ENCODE peak calls at places on chromosome 17, in five cellular contexts. One of them, this sample, is unnamed. For H3K36me3 and H3K27me3, the result is how much of the 10 kb centered on the place peaks cover.

GRCh38 chr17:72465191-72466024 is 344.6 kb downstream of the SOX9 start:
- DNase-seq in IMR-90: peak
- DNase-seq in adipocyte: peak
- DNase-seq in upper lobe of right lung: no peak
- DNase-seq in body of pancreas: peak
- DNase-seq in this sample: no peak

GRCh38 chr17:45320931-45321461 is 4.2 kb upstream of the MAP3K14 start:
- DNase-seq in IMR-90: peak
- DNase-seq in adipocyte: peak
- DNase-seq in upper lobe of right lung: no peak
- DNase-seq in body of pancreas: no peak
- DNase-seq in this sample: no peak

GRCh38 chr17:28511858-28512461 is 5.8 kb downstream of the FOXN1 start:
- DNase-seq in IMR-90: no peak
- DNase-seq in adipocyte: no peak
- DNase-seq in upper lobe of right lung: no peak
- DNase-seq in body of pancreas: no peak
- DNase-seq in this sample: no peak

GRCh38 chr17:64938925-64939474 is 19.7 kb upstream of the LRRC37A3 start:
- DNase-seq in IMR-90: peak
- DNase-seq in adipocyte: peak
- DNase-seq in upper lobe of right lung: peak
- DNase-seq in body of pancreas: no peak
- DNase-seq in this sample: peak

GRCh38 chr17:53227514-53227913 is 595.2 kb upstream of the KIF2B start:
- DNase-seq in IMR-90: no peak
- DNase-seq in adipocyte: no peak
- DNase-seq in upper lobe of right lung: no peak
- DNase-seq in body of pancreas: no peak
- DNase-seq in this sample: no peak

GRCh38 chr17:43587647-43588046 is 41.5 kb upstream of the ETV4 start:
- DNase-seq in IMR-90: no peak
- DNase-seq in adipocyte: no peak
- DNase-seq in upper lobe of right lung: no peak
- DNase-seq in body of pancreas: no peak
- DNase-seq in this sample: no peak

GRCh38 chr17:73957564-73957963 is 245.9 kb upstream of the RPL38 start:
- DNase-seq in IMR-90: no peak
- DNase-seq in adipocyte: no peak
- DNase-seq in upper lobe of right lung: no peak
- DNase-seq in body of pancreas: no peak
- DNase-seq in this sample: peak

GRCh38 chr17:55433629-55434422 is 12.2 kb upstream of the MMD start:
- DNase-seq in IMR-90: peak
- DNase-seq in adipocyte: peak
- DNase-seq in upper lobe of right lung: no peak
- DNase-seq in body of pancreas: peak
- DNase-seq in this sample: no peak

GRCh38 chr17:12395733-12396354 is 269.8 kb upstream of the MYOCD start:
- DNase-seq in IMR-90: no peak
- DNase-seq in adipocyte: peak
- DNase-seq in upper lobe of right lung: no peak
- DNase-seq in body of pancreas: no peak
- DNase-seq in this sample: peak

GRCh38 chr17:55068862-55069771 is 100.6 kb downstream of the STXBP4 start:
- DNase-seq in IMR-90: no peak
- DNase-seq in adipocyte: no peak
- DNase-seq in upper lobe of right lung: no peak
- DNase-seq in body of pancreas: no peak
- DNase-seq in this sample: no peak

GRCh38 chr17:74368341-74369152 is 1.2 kb downstream of the GPR142 start:
- DNase-seq in IMR-90: peak
- DNase-seq in adipocyte: peak
- DNase-seq in upper lobe of right lung: peak
- DNase-seq in body of pancreas: peak
- DNase-seq in this sample: peak

GRCh38 chr17:52841971-52842370 is 683.5 kb upstream of the CA10 start:
- DNase-seq in IMR-90: no peak
- DNase-seq in adipocyte: no peak
- DNase-seq in upper lobe of right lung: no peak
- DNase-seq in body of pancreas: no peak
- DNase-seq in this sample: no peak

GRCh38 chr17:1649116-1649843 is 386 bp downstream of the RILP start:
- DNase-seq in IMR-90: peak
- DNase-seq in adipocyte: peak
- DNase-seq in upper lobe of right lung: peak
- DNase-seq in body of pancreas: peak
- DNase-seq in this sample: peak

GRCh38 chr17:51860934-51861561 is 297.5 kb downstream of the CA10 start:
- DNase-seq in IMR-90: no peak
- DNase-seq in adipocyte: no peak
- DNase-seq in upper lobe of right lung: no peak
- DNase-seq in body of pancreas: peak
- DNase-seq in this sample: peak

GRCh38 chr17:67137026-67137370 is 92.6 kb downstream of the CACNG1 start:
- DNase-seq in IMR-90: peak
- DNase-seq in adipocyte: no peak
- DNase-seq in upper lobe of right lung: no peak
- DNase-seq in body of pancreas: no peak
- DNase-seq in this sample: no peak

GRCh38 chr17:4335185-4335584 is 31.3 kb downstream of the UBE2G1 start:
- DNase-seq in IMR-90: no peak
- DNase-seq in adipocyte: no peak
- DNase-seq in upper lobe of right lung: no peak
- DNase-seq in body of pancreas: no peak
- DNase-seq in this sample: no peak

GRCh38 chr17:56966277-56966676 is 5.4 kb upstream of the COIL start:
- DNase-seq in IMR-90: no peak
- DNase-seq in adipocyte: peak
- DNase-seq in upper lobe of right lung: no peak
- DNase-seq in body of pancreas: no peak
- DNase-seq in this sample: no peak

DNA sequence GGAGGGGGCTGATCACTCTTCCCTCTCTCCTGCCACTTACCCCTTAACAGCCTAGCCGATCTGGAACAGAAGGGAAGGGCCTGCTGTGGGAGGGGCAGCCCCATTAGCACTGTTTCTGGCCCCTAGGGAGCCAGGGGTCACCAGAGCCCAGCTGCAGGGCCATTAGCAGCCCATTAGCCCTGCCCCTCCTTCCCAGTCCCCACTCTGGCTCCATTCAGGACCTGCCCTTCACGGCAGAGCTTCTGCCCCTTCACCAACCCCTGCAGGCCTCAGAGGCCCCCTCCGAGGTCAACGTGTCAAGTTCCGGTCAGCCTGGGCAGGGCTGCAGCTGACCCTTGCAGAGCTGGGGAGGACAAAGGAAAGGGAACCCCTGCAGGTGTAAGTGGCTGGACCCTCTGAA is 18.5 kb upstream of the KCNJ12 start:
- DNase-seq in IMR-90: no peak
- DNase-seq in adipocyte: no peak
- DNase-seq in upper lobe of right lung: no peak
- DNase-seq in body of pancreas: no peak
- DNase-seq in this sample: no peak
- H3K36me3 ChIP-seq in IMR-90: under half
- H3K36me3 ChIP-seq in adipocyte: under half
- H3K36me3 ChIP-seq in upper lobe of right lung: under half
- H3K36me3 ChIP-seq in body of pancreas: under half
- H3K36me3 ChIP-seq in this sample: under half

GRCh38 chr17:62968445-62968923 is 2.4 kb downstream of the TANC2 start:
- DNase-seq in IMR-90: peak
- DNase-seq in adipocyte: peak
- DNase-seq in upper lobe of right lung: no peak
- DNase-seq in body of pancreas: peak
- DNase-seq in this sample: peak
- H3K4me3 ChIP-seq in IMR-90: peak
- H3K4me3 ChIP-seq in adipocyte: peak
- H3K4me3 ChIP-seq in upper lobe of right lung: peak
- H3K4me3 ChIP-seq in body of pancreas: no peak
- H3K4me3 ChIP-seq in this sample: no peak

GRCh38 chr17:40909755-40910154 is 24.7 kb upstream of the KRT20 start:
- DNase-seq in IMR-90: peak
- DNase-seq in adipocyte: peak
- DNase-seq in upper lobe of right lung: no peak
- DNase-seq in body of pancreas: no peak
- DNase-seq in this sample: no peak

GRCh38 chr17:40905370-40905769 is 20.3 kb upstream of the KRT20 start:
- DNase-seq in IMR-90: no peak
- DNase-seq in adipocyte: no peak
- DNase-seq in upper lobe of right lung: no peak
- DNase-seq in body of pancreas: no peak
- DNase-seq in this sample: no peak

GRCh38 chr17:40903129-40903847 is 18.2 kb upstream of the KRT20 start:
- DNase-seq in IMR-90: peak
- DNase-seq in adipocyte: peak
- DNase-seq in upper lobe of right lung: no peak
- DNase-seq in body of pancreas: no peak
- DNase-seq in this sample: no peak

GRCh38 chr17:40909351-40909750 is 24.3 kb upstream of the KRT20 start:
- DNase-seq in IMR-90: peak
- DNase-seq in adipocyte: peak
- DNase-seq in upper lobe of right lung: peak
- DNase-seq in body of pancreas: peak
- DNase-seq in this sample: peak

GRCh38 chr17:40906613-40907012 is 21.6 kb upstream of the KRT20 start:
- DNase-seq in IMR-90: no peak
- DNase-seq in adipocyte: no peak
- DNase-seq in upper lobe of right lung: no peak
- DNase-seq in body of pancreas: no peak
- DNase-seq in this sample: no peak
- H3K27me3 ChIP-seq in IMR-90: under half
- H3K27me3 ChIP-seq in adipocyte: under half
- H3K27me3 ChIP-seq in upper lobe of right lung: under half
- H3K27me3 ChIP-seq in body of pancreas: under half
- H3K27me3 ChIP-seq in this sample: under half

GRCh38 chr17:17254026-17254425 is 17.1 kb upstream of the FLCN start:
- DNase-seq in IMR-90: peak
- DNase-seq in adipocyte: peak
- DNase-seq in upper lobe of right lung: no peak
- DNase-seq in body of pancreas: no peak
- DNase-seq in this sample: no peak
- H3K36me3 ChIP-seq in IMR-90: under half
- H3K36me3 ChIP-seq in adipocyte: half or more
- H3K36me3 ChIP-seq in upper lobe of right lung: half or more
- H3K36me3 ChIP-seq in body of pancreas: under half
- H3K36me3 ChIP-seq in this sample: under half

DNA sequence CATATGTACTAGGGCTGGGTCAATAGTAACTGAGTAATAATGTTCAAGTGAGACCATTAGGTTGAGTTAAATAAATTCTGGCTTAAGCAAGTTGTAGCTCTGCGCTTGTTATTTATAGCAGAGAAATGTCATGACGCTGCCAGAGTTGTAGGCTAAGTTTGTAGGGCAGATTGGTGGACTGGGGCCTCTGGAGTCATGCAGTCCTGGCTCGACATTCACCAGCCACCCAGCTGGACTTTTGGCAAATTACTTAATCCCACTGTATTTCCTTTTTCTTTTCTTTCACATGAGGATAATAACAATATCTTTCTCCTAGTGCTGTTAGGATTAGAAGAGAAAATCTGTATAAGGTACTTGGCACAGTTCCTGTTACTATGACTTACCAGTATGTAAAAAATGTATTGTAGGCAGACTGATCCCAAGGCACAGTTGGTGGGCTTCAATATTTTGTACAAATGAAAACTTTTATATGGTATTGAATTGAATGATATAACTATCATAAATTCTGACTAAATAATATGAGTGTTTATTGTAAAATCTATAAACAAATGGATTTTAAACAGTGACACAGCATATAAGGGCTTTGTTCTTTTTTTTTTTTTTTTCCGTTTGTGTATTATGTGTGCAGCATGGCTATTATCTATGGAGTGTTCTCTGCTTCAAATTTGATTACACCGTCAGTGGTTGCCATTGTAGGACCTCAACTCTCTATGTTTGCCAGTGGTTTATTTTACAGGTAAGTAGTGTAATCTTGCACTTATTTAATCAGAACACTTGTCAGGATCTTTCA is 2.6 kb downstream of the MFSD11 start:
- DNase-seq in IMR-90: peak
- DNase-seq in adipocyte: peak
- DNase-seq in upper lobe of right lung: no peak
- DNase-seq in body of pancreas: no peak
- DNase-seq in this sample: no peak
- H3K4me3 ChIP-seq in IMR-90: no peak
- H3K4me3 ChIP-seq in adipocyte: peak
- H3K4me3 ChIP-seq in upper lobe of right lung: no peak
- H3K4me3 ChIP-seq in body of pancreas: no peak
- H3K4me3 ChIP-seq in this sample: no peak

GRCh38 chr17:33200587-33200986 is 92.5 kb downstream of the ASIC2 start:
- DNase-seq in IMR-90: peak
- DNase-seq in adipocyte: no peak
- DNase-seq in upper lobe of right lung: no peak
- DNase-seq in body of pancreas: no peak
- DNase-seq in this sample: no peak
- H3K27me3 ChIP-seq in IMR-90: under half
- H3K27me3 ChIP-seq in adipocyte: under half
- H3K27me3 ChIP-seq in upper lobe of right lung: under half
- H3K27me3 ChIP-seq in body of pancreas: under half
- H3K27me3 ChIP-seq in this sample: under half

DNA sequence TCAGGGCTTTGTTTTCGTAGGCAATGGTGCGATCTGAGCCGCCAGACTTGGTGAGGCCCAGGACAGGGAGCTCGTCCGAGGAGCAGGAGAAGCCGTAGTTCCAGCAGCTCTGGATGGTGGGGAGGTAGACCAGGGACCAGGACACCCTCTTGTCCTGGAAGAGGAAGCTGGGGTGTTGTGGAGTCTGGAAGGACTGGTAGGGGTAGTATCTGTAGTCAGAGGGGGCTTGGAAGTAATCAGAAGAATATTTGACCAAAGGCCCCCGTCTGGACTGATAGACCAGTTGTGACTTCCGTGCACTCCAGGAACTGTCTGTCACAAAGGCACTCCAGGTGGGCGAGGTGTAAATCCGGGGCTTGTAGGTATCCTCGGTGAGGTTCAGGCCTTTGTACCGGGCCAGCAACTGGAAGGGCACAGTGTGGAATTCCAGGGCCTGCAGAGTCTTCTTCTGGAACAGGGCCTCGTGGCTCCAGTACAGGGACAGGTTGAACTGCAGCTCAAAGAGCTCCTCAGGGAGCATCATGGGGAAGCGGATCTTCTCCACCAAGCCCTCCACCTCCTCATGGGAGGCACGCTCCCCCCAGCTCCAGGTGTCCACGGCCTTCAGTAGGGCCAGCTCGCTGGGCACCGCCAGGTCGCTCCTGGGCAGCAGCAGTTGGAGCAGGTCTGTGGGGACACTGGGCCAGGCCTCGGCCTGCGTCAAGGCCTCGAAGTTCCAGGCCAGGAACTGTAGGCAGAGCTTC is 7.8 kb downstream of the LGALS3BP start:
- DNase-seq in IMR-90: no peak
- DNase-seq in adipocyte: no peak
- DNase-seq in upper lobe of right lung: no peak
- DNase-seq in body of pancreas: no peak
- DNase-seq in this sample: peak
- H3K36me3 ChIP-seq in IMR-90: under half
- H3K36me3 ChIP-seq in adipocyte: under half
- H3K36me3 ChIP-seq in upper lobe of right lung: under half
- H3K36me3 ChIP-seq in body of pancreas: under half
- H3K36me3 ChIP-seq in this sample: under half

GRCh38 chr17:79036181-79036580 is 12.2 kb downstream of the C1QTNF1 start:
- DNase-seq in IMR-90: no peak
- DNase-seq in adipocyte: no peak
- DNase-seq in upper lobe of right lung: no peak
- DNase-seq in body of pancreas: no peak
- DNase-seq in this sample: no peak
- H3K4me3 ChIP-seq in IMR-90: no peak
- H3K4me3 ChIP-seq in adipocyte: no peak
- H3K4me3 ChIP-seq in upper lobe of right lung: no peak
- H3K4me3 ChIP-seq in body of pancreas: no peak
- H3K4me3 ChIP-seq in this sample: no peak